ENCODE peak calls at places on chromosomes 11 and 22, in five cellular contexts. N is GM23338, T is A549, I is transverse colon, Q is epithelial cell of esophagus. U is an unnamed sample.

GRCh38 chr11:61150656-61151544 is 10.3 kb downstream of the VPS37C start:
- DNase-seq in N (peak; percentile 15), T (no peak), I (no peak), Q (no peak), U (no peak)

GRCh38 chr11:46504817-46505613 is 88.8 kb downstream of the AMBRA1 start:
- DNase-seq in N (no peak), T (no peak), I (no peak), Q (no peak), U (no peak)

GRCh38 chr11:65560555-65561418 is 2.6 kb upstream of the LTBP3 start:
- DNase-seq in N (peak; percentile 83), T (peak; percentile 86), I (peak; percentile 54), Q (no peak), U (no peak)

GRCh38 chr22:30832407-30832987 is 136.1 kb downstream of the MORC2 start:
- DNase-seq in N (no peak), T (no peak), I (no peak), Q (no peak), U (no peak)

GRCh38 chr11:69010361-69010891 is 2.6 kb downstream of the MRGPRF start:
- DNase-seq in N (no peak), T (no peak), I (no peak), Q (peak; percentile 37), U (no peak)

GRCh38 chr11:117749541-117749910 is 47.5 kb downstream of the DSCAML1 start:
- DNase-seq in N (no peak), T (no peak), I (no peak), Q (no peak), U (no peak)

GRCh38 chr11:81673001-81673400 is 1060.7 kb downstream of the FAM181B start:
- DNase-seq in N (no peak), T (no peak), I (no peak), Q (peak; percentile 45), U (no peak)

GRCh38 chr11:8688414-8689362 is 6.1 kb downstream of the RPL27A start:
- DNase-seq in N (peak; percentile 98), T (peak; percentile 98), I (peak; percentile 96), Q (peak; percentile 94), U (peak; percentile 87)

GRCh38 chr11:77771135-77771534 is 49.4 kb downstream of the RSF1 start:
- DNase-seq in N (no peak), T (no peak), I (no peak), Q (no peak), U (no peak)

GRCh38 chr22:39859903-39860588 is 33.5 kb downstream of the ENTHD1 start:
- DNase-seq in N (no peak), T (no peak), I (no peak), Q (no peak), U (no peak)

GRCh38 chr22:38745676-38746460 is 9.9 kb downstream of the SUN2 start:
- DNase-seq in N (no peak), T (no peak), I (peak; percentile 73), Q (no peak), U (no peak)

GRCh38 chr11:134478176-134478575 is 66.1 kb upstream of the B3GAT1 start:
- DNase-seq in N (no peak), T (no peak), I (no peak), Q (no peak), U (no peak)

GRCh38 chr22:39308614-39309363 is 10.6 kb downstream of the RPL3 start:
- DNase-seq in N (peak; percentile 48), T (peak; percentile 78), I (peak; percentile 46), Q (peak; percentile 93), U (no peak)

GRCh38 chr11:74084796-74085541 is 76.1 kb upstream of the UCP3 start:
- DNase-seq in N (no peak), T (no peak), I (no peak), Q (no peak), U (no peak)

GRCh38 chr11:19458721-19459120 is 218.0 kb upstream of the E2F8 start:
- DNase-seq in N (no peak), T (no peak), I (no peak), Q (no peak), U (no peak)

GRCh38 chr22:27614291-27615007 is 187.1 kb downstream of the MN1 start:
- DNase-seq in N (no peak), T (no peak), I (no peak), Q (no peak), U (no peak)

GRCh38 chr11:17554487-17554886 is 7.4 kb downstream of the OTOG start:
- DNase-seq in N (no peak), T (no peak), I (no peak), Q (no peak), U (no peak)

GRCh38 chr22:17190702-17191101 is 28.5 kb downstream of the ADA2 start:
- DNase-seq in N (no peak), T (no peak), I (no peak), Q (no peak), U (no peak)

GRCh38 chr22:17194213-17194612 is 25.0 kb downstream of the ADA2 start:
- DNase-seq in N (peak; percentile 36), T (no peak), I (no peak), Q (no peak), U (no peak)

GRCh38 chr22:17191163-17191562 is 28.1 kb downstream of the ADA2 start:
- DNase-seq in N (no peak), T (no peak), I (no peak), Q (no peak), U (no peak)

GRCh38 chr22:17192186-17192585 is 27.0 kb downstream of the ADA2 start:
- DNase-seq in N (no peak), T (no peak), I (no peak), Q (no peak), U (no peak)
- TF ChIP-seq CTCF in N (no peak), T (no peak), I (no peak), Q (no peak), U (no peak)

DNA sequence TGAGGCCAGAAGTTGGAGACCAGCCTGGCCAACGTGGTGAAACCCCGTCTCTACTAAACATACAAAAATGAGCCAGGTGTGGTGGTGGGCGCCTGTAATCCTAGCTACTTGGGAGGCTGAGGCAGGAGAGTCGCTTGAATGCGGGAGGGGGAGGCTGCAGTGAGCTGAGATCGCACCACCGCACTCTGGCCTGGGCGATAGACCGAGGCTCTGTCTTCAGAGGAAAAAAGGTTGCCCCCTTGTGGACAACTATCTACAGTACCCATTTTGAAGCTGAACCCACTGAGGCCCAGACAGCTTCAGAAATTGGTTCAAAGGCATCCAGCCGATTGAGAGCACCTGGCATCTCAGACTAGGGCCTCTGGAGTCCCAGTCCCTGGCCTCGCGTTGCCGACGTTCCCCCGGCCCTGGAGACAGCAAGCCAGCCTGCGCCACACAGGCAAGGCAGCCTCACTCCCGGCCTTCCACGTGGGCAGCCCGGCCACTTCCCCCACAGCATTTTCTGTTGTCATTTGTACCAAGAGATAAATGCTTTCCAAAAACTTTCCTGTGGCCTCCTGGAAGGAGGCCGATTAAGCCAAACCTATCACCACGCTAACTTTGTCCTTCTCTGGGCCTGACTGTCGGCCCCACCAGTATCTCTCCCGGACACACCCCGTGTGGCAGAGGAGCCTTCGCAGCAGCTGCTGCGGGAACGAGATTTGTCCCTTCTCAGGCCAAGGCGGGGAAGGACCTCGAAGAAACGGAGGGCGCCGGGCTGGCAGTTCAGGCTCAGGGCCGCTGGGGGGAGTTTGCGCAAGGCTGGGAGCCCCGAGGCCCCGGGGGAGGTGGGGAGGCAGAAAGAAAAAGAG is 82.8 kb downstream of the FLI1 start:
- DNase-seq in N (peak; percentile 93), T (peak; percentile 31), I (no peak), Q (peak; percentile 34), U (peak; percentile 49)
- TF ChIP-seq CTCF in N (peak; percentile 64), T (peak; percentile 6), I (peak; percentile 29), Q (peak; percentile 55), U (peak; percentile 77)

DNA sequence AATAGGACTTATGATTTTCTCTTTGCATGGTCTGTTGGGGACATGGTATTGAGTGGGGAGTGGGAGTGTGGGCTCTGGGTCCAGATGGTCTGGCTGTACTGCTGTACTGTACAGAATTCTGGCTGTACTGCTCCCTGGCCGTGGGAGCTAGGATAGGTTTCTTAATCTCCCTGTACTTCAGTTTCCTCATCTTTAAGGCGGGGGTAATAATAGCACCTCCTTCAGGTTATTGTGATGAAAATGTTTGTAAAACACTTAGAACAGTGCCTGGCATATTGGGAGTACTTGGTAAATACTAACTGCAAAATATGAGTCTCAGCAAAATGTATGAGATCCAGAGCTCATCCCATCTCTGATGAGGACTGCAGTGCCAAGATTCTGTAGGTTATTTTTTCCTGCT is 198.6 kb downstream of the KIF18A start:
- DNase-seq in N (no peak), T (no peak), I (no peak), Q (no peak), U (no peak)
- TF ChIP-seq CTCF in N (no peak), T (no peak), I (no peak), Q (no peak), U (no peak)

GRCh38 chr11:102930451-102930850 is 25.1 kb downstream of the MMP13 start:
- DNase-seq in N (no peak), T (no peak), I (no peak), Q (no peak), U (no peak)
- TF ChIP-seq CTCF in N (no peak), T (no peak), I (no peak), Q (no peak), U (no peak)

GRCh38 chr11:103110406-103110805 is 1.2 kb downstream of the DYNC2H1 start:
- DNase-seq in N (no peak), T (peak; percentile 12), I (no peak), Q (peak; percentile 47), U (no peak)
- TF ChIP-seq CTCF in N (no peak), T (peak; percentile 19), I (no peak), Q (peak; percentile 39), U (no peak)

DNA sequence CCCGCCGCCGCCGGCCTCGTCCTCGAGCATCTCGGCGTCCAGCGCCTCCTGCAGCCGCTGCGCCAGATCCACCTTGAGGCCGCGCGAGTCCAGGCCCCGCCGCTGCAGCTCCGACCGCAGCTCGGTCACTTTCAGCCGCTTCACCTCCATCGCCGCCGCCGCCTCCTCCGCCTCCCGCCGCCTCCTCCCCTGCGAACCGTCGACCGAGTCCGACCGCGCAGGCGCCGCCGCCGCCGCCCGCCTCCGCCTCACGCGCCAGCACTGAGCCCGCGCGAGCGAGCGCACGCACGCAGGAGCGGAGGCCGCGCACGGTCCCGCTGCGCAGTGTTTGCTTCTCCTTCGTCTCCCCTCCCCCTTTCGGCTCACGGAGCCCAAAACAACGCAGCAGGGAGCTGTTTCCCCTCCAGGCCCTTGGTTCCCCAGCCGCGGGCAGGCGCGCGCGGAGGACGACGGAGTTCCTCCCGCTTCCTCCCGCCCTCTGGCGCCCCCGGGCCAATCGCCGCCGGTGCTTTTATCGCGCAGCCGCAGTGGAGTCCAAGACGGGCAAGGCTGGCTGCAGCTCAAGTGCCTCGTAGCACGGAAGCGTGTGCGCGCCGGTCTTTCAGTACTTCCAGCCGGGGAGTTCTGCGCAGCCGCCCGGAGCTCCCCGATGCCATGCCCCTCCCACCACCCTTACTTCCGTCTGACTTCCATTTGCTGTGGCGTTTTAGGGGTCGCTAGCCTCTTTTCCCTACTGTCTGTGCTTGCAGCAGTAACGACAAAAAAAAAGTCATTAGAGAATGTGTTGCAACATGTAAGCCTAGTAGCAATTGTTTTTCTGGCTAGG is at the start of gene HNRNPUL2:
- DNase-seq in N (peak; percentile 99), T (peak; percentile 100), I (peak; percentile 99), Q (peak; percentile 99), U (peak; percentile 98)
- TF ChIP-seq CTCF in N (no peak), T (no peak), I (no peak), Q (no peak), U (no peak)

DNA sequence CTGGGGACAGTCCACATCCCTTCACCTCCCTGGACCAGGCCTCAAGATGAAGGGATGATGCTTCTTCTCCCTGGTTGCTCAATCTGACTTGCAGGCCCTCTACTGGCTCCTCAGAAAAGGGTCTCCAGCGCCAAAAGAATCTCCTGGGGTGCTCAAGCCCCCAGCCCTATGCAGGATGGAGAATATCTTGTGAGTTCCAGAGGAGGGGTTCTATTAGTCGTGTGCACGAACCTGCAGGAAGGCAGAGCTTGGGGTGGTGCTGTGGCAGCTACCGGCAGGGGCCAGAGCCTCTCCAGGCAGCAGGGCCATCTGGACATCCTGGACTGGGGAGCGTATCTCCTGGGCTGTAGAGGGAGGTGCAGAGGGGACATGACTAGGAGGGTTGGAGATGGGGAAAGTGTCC is 1339.5 kb downstream of the BRD1 start:
- DNase-seq in N (no peak), T (peak; percentile 37), I (no peak), Q (no peak), U (no peak)
- TF ChIP-seq CTCF in N (no peak), T (no peak), I (no peak), Q (no peak), U (no peak)

U was measured in endothelial cell.